ENCODE peak calls at places on chromosomes 2 and 18, in seven cellular contexts. K is IMR-90, X is NCI-H1092, Q is retina, C is SW 1271, J is GM04503, S is ACHN. M is an unnamed sample.

GRCh38 chr18:49819768-49820662 is 6.7 kb upstream of the ACAA2 start:
- DNase-seq in Q (no peak), K (no peak), C (no peak), S (no peak), J (no peak), X (no peak), M (no peak)

GRCh38 chr2:216404010-216404618 is 8.2 kb upstream of the SMARCAL1 start:
- DNase-seq in C (no peak), J (no peak), S (peak), K (peak), Q (peak), X (no peak), M (peak)

GRCh38 chr18:58983260-58983659 is 118.6 kb downstream of the ZNF532 start:
- DNase-seq in C (no peak), S (no peak), K (no peak), X (no peak), J (no peak), Q (no peak), M (no peak)

GRCh38 chr18:22999212-22999611 is 66.1 kb downstream of the RBBP8 start:
- DNase-seq in J (no peak), S (no peak), X (no peak), Q (no peak), C (no peak), K (peak), M (peak)

GRCh38 chr2:159285929-159286708 is at the start of gene WDSUB1:
- DNase-seq in S (peak), Q (peak), K (peak), X (no peak), C (peak), J (no peak), M (peak)

GRCh38 chr2:191713837-191714236 is 35.9 kb downstream of the NABP1 start:
- DNase-seq in C (no peak), Q (no peak), J (no peak), S (peak), X (no peak), K (no peak), M (no peak)

GRCh38 chr2:96325884-96326255 is 753 bp downstream of the ITPRIPL1 start:
- DNase-seq in Q (peak), S (no peak), K (no peak), C (no peak), X (no peak), J (no peak), M (no peak)

GRCh38 chr2:151071382-151071781 is 190.3 kb downstream of the RBM43 start:
- DNase-seq in Q (peak), J (no peak), K (peak), S (peak), X (no peak), C (no peak), M (no peak)

GRCh38 chr2:393711-394696 is 106.1 kb upstream of the ALKAL2 start:
- DNase-seq in X (peak), S (peak), Q (peak), C (no peak), J (peak), K (no peak), M (no peak)

GRCh38 chr2:230714122-230714453 is 1.4 kb downstream of the CAB39 start:
- DNase-seq in X (no peak), S (peak), Q (no peak), J (peak), K (peak), C (no peak), M (no peak)

GRCh38 chr2:75675908-75676307 is 29.3 kb downstream of the MRPL19 start:
- DNase-seq in S (no peak), K (no peak), J (no peak), Q (no peak), X (no peak), C (no peak), M (no peak)

GRCh38 chr2:223692227-223692947 is 90.2 kb upstream of the SCG2 start:
- DNase-seq in J (no peak), Q (peak), S (peak), C (peak), X (peak), K (peak), M (peak)

GRCh38 chr2:20150110-20150706 is 74.7 kb downstream of the SDC1 start:
- DNase-seq in C (no peak), S (no peak), X (no peak), Q (no peak), K (no peak), J (no peak), M (no peak)

GRCh38 chr2:1741851-1742250 is 2.5 kb downstream of the PXDN start:
- DNase-seq in C (no peak), K (no peak), Q (no peak), J (no peak), S (no peak), X (no peak), M (no peak)

GRCh38 chr2:96870631-96871255 is 863 bp upstream of the SEMA4C start:
- DNase-seq in Q (peak), C (no peak), J (no peak), X (no peak), S (no peak), K (no peak), M (no peak)

GRCh38 chr2:82650038-82650437 is 1809.0 kb downstream of the SUCLG1 start:
- DNase-seq in X (no peak), J (no peak), C (no peak), S (no peak), K (no peak), Q (no peak), M (no peak)

GRCh38 chr2:241798081-241798630 is 10.8 kb upstream of the NEU4 start:
- DNase-seq in K (no peak), C (no peak), S (no peak), Q (no peak), J (no peak), X (no peak), M (no peak)

GRCh38 chr18:59024829-59025228 is 114.9 kb upstream of the SEC11C start:
- DNase-seq in Q (no peak), J (no peak), K (peak), S (no peak), X (no peak), C (no peak), M (no peak)

GRCh38 chr2:236177967-236178909 is 10.1 kb upstream of the GBX2 start:
- DNase-seq in K (peak), C (peak), S (peak), J (no peak), Q (peak), X (peak), M (peak)

GRCh38 chr2:239315308-239315707 is 85.5 kb downstream of the HDAC4 start:
- DNase-seq in S (no peak), Q (no peak), J (no peak), K (no peak), X (no peak), C (no peak), M (no peak)

GRCh38 chr2:105427485-105427884 is 28.6 kb upstream of the FHL2 start:
- DNase-seq in X (no peak), K (no peak), J (no peak), S (no peak), Q (no peak), C (no peak), M (no peak)

M was measured in glutamatergic neuron.